ENCODE peak calls at places on chromosomes 12 and 14, in ten cellular contexts. One of them, this sample, is unnamed.

GRCh38 chr14:92687681-92688433 is 60.6 kb downstream of the LGMN start:
- DNase-seq in H1: no peak
- DNase-seq in GM23338: peak; percentile 64
- DNase-seq in GM12878: no peak
- DNase-seq in transverse colon: no peak
- DNase-seq in endothelial cell of umbilical vein: peak; percentile 33
- DNase-seq in breast epithelium: no peak
- DNase-seq in HepG2: no peak
- DNase-seq in K562: no peak
- DNase-seq in stomach: peak; percentile 62
- DNase-seq in this sample: peak; percentile 80

GRCh38 chr12:89185181-89185580 is 167.1 kb downstream of the DUSP6 start:
- DNase-seq in HepG2: no peak
- DNase-seq in H1: no peak
- DNase-seq in endothelial cell of umbilical vein: no peak
- DNase-seq in stomach: no peak
- DNase-seq in GM12878: no peak
- DNase-seq in breast epithelium: no peak
- DNase-seq in transverse colon: no peak
- DNase-seq in GM23338: no peak
- DNase-seq in K562: no peak
- DNase-seq in this sample: no peak

GRCh38 chr12:6960291-6961277 is 9.4 kb downstream of the PTPN6 start:
- DNase-seq in stomach: no peak
- DNase-seq in H1: no peak
- DNase-seq in K562: no peak
- DNase-seq in GM23338: no peak
- DNase-seq in endothelial cell of umbilical vein: no peak
- DNase-seq in transverse colon: peak; percentile 58
- DNase-seq in breast epithelium: no peak
- DNase-seq in GM12878: no peak
- DNase-seq in HepG2: no peak
- DNase-seq in this sample: peak; percentile 85

GRCh38 chr12:109582636-109583035 is 9.0 kb downstream of the MVK start:
- DNase-seq in stomach: no peak
- DNase-seq in GM12878: no peak
- DNase-seq in K562: peak; percentile 31
- DNase-seq in breast epithelium: peak; percentile 39
- DNase-seq in HepG2: peak; percentile 39
- DNase-seq in transverse colon: no peak
- DNase-seq in endothelial cell of umbilical vein: no peak
- DNase-seq in H1: no peak
- DNase-seq in GM23338: peak; percentile 49
- DNase-seq in this sample: no peak

GRCh38 chr12:90945070-90945649 is 9.8 kb downstream of the CCER1 start:
- DNase-seq in H1: no peak
- DNase-seq in stomach: no peak
- DNase-seq in HepG2: peak; percentile 29
- DNase-seq in transverse colon: no peak
- DNase-seq in K562: no peak
- DNase-seq in GM12878: no peak
- DNase-seq in endothelial cell of umbilical vein: peak; percentile 24
- DNase-seq in breast epithelium: no peak
- DNase-seq in GM23338: peak; percentile 20
- DNase-seq in this sample: no peak

GRCh38 chr14:59484611-59485174 is 376 bp downstream of the JKAMP start:
- DNase-seq in K562: no peak
- DNase-seq in transverse colon: no peak
- DNase-seq in H1: no peak
- DNase-seq in GM12878: peak; percentile 16
- DNase-seq in HepG2: no peak
- DNase-seq in breast epithelium: no peak
- DNase-seq in stomach: no peak
- DNase-seq in GM23338: no peak
- DNase-seq in endothelial cell of umbilical vein: no peak
- DNase-seq in this sample: no peak

GRCh38 chr12:113861708-113862312 is 104.3 kb downstream of the RBM19 start:
- DNase-seq in stomach: no peak
- DNase-seq in breast epithelium: no peak
- DNase-seq in endothelial cell of umbilical vein: no peak
- DNase-seq in GM12878: no peak
- DNase-seq in H1: no peak
- DNase-seq in K562: no peak
- DNase-seq in GM23338: peak; percentile 67
- DNase-seq in transverse colon: no peak
- DNase-seq in HepG2: no peak
- DNase-seq in this sample: no peak

GRCh38 chr12:101695698-101696097 is 1.7 kb upstream of the CHPT1 start:
- DNase-seq in K562: no peak
- DNase-seq in stomach: no peak
- DNase-seq in GM12878: no peak
- DNase-seq in HepG2: peak; percentile 61
- DNase-seq in GM23338: no peak
- DNase-seq in breast epithelium: no peak
- DNase-seq in endothelial cell of umbilical vein: no peak
- DNase-seq in transverse colon: no peak
- DNase-seq in H1: no peak
- DNase-seq in this sample: no peak

GRCh38 chr14:52111583-52111982 is 42.7 kb upstream of the NID2 start:
- DNase-seq in stomach: no peak
- DNase-seq in transverse colon: no peak
- DNase-seq in endothelial cell of umbilical vein: no peak
- DNase-seq in breast epithelium: no peak
- DNase-seq in K562: no peak
- DNase-seq in H1: no peak
- DNase-seq in GM23338: no peak
- DNase-seq in GM12878: no peak
- DNase-seq in HepG2: no peak
- DNase-seq in this sample: no peak

GRCh38 chr14:90675399-90675798 is 140.8 kb downstream of the TTC7B start:
- DNase-seq in endothelial cell of umbilical vein: no peak
- DNase-seq in K562: no peak
- DNase-seq in HepG2: no peak
- DNase-seq in breast epithelium: no peak
- DNase-seq in transverse colon: no peak
- DNase-seq in GM12878: no peak
- DNase-seq in GM23338: no peak
- DNase-seq in H1: no peak
- DNase-seq in stomach: no peak
- DNase-seq in this sample: no peak

GRCh38 chr12:112349440-112349839 is 32.8 kb downstream of the HECTD4 start:
- DNase-seq in transverse colon: no peak
- DNase-seq in GM12878: no peak
- DNase-seq in endothelial cell of umbilical vein: peak; percentile 43
- DNase-seq in H1: no peak
- DNase-seq in breast epithelium: no peak
- DNase-seq in HepG2: no peak
- DNase-seq in GM23338: no peak
- DNase-seq in K562: no peak
- DNase-seq in stomach: no peak
- DNase-seq in this sample: no peak

GRCh38 chr14:105864651-105865265 is 338.4 kb downstream of the TMEM121 start:
- DNase-seq in H1: no peak
- DNase-seq in breast epithelium: no peak
- DNase-seq in GM12878: no peak
- DNase-seq in HepG2: no peak
- DNase-seq in endothelial cell of umbilical vein: no peak
- DNase-seq in transverse colon: no peak
- DNase-seq in stomach: peak; percentile 23
- DNase-seq in GM23338: no peak
- DNase-seq in K562: no peak
- DNase-seq in this sample: peak; percentile 54

GRCh38 chr14:57486767-57487379 is 6.8 kb downstream of the CCDC198 start:
- DNase-seq in GM12878: no peak
- DNase-seq in transverse colon: no peak
- DNase-seq in stomach: no peak
- DNase-seq in H1: no peak
- DNase-seq in HepG2: peak; percentile 41
- DNase-seq in endothelial cell of umbilical vein: peak; percentile 30
- DNase-seq in GM23338: peak; percentile 76
- DNase-seq in K562: peak; percentile 5
- DNase-seq in breast epithelium: no peak
- DNase-seq in this sample: no peak

GRCh38 chr12:51958542-51958941 is 7.0 kb downstream of the ACVR1B start:
- DNase-seq in GM23338: no peak
- DNase-seq in transverse colon: no peak
- DNase-seq in HepG2: no peak
- DNase-seq in GM12878: no peak
- DNase-seq in breast epithelium: no peak
- DNase-seq in K562: no peak
- DNase-seq in endothelial cell of umbilical vein: no peak
- DNase-seq in H1: no peak
- DNase-seq in stomach: peak; percentile 22
- DNase-seq in this sample: no peak

GRCh38 chr12:51960488-51960887 is 9.0 kb downstream of the ACVR1B start:
- DNase-seq in H1: no peak
- DNase-seq in GM12878: no peak
- DNase-seq in HepG2: no peak
- DNase-seq in transverse colon: no peak
- DNase-seq in breast epithelium: no peak
- DNase-seq in stomach: no peak
- DNase-seq in GM23338: no peak
- DNase-seq in K562: no peak
- DNase-seq in endothelial cell of umbilical vein: no peak
- DNase-seq in this sample: no peak

GRCh38 chr12:51959921-51960320 is 8.4 kb downstream of the ACVR1B start:
- DNase-seq in breast epithelium: no peak
- DNase-seq in GM23338: no peak
- DNase-seq in endothelial cell of umbilical vein: no peak
- DNase-seq in H1: no peak
- DNase-seq in GM12878: no peak
- DNase-seq in K562: no peak
- DNase-seq in transverse colon: no peak
- DNase-seq in stomach: no peak
- DNase-seq in HepG2: no peak
- DNase-seq in this sample: no peak

GRCh38 chr12:51960890-51961289 is 9.4 kb downstream of the ACVR1B start:
- DNase-seq in HepG2: no peak
- DNase-seq in stomach: no peak
- DNase-seq in H1: no peak
- DNase-seq in GM23338: no peak
- DNase-seq in transverse colon: no peak
- DNase-seq in GM12878: no peak
- DNase-seq in endothelial cell of umbilical vein: no peak
- DNase-seq in K562: no peak
- DNase-seq in breast epithelium: no peak
- DNase-seq in this sample: no peak

GRCh38 chr12:51959211-51959610 is 7.7 kb downstream of the ACVR1B start:
- DNase-seq in endothelial cell of umbilical vein: no peak
- DNase-seq in transverse colon: peak; percentile 29
- DNase-seq in stomach: peak; percentile 30
- DNase-seq in K562: no peak
- DNase-seq in H1: no peak
- DNase-seq in GM23338: no peak
- DNase-seq in GM12878: no peak
- DNase-seq in HepG2: no peak
- DNase-seq in breast epithelium: no peak
- DNase-seq in this sample: no peak
- H3K4me1 ChIP-seq in endothelial cell of umbilical vein: peaks cover 40% of the 10 kb centered on the region
- H3K4me1 ChIP-seq in transverse colon: peaks cover 24% of the 10 kb centered on the region
- H3K4me1 ChIP-seq in stomach: peaks cover 68% of the 10 kb centered on the region
- H3K4me1 ChIP-seq in K562: peaks cover 11% of the 10 kb centered on the region
- H3K4me1 ChIP-seq in H1: no peaks in the 10 kb centered on the region
- H3K4me1 ChIP-seq in GM23338: no peaks in the 10 kb centered on the region
- H3K4me1 ChIP-seq in GM12878: no peaks in the 10 kb centered on the region
- H3K4me1 ChIP-seq in HepG2: peaks cover 83% of the 10 kb centered on the region
- H3K4me1 ChIP-seq in breast epithelium: peaks cover 22% of the 10 kb centered on the region
- H3K4me1 ChIP-seq in this sample: peaks cover 70% of the 10 kb centered on the region

GRCh38 chr12:68814490-68815231 is 6.7 kb downstream of the MDM2 start:
- DNase-seq in HepG2: no peak
- DNase-seq in endothelial cell of umbilical vein: no peak
- DNase-seq in stomach: no peak
- DNase-seq in GM12878: no peak
- DNase-seq in K562: no peak
- DNase-seq in GM23338: no peak
- DNase-seq in H1: no peak
- DNase-seq in transverse colon: no peak
- DNase-seq in breast epithelium: no peak
- DNase-seq in this sample: no peak
- H3K4me3 ChIP-seq in HepG2: peak overlapping the region; percentile 45
- H3K4me3 ChIP-seq in endothelial cell of umbilical vein: no peak overlapping the region
- H3K4me3 ChIP-seq in stomach: no peak overlapping the region
- H3K4me3 ChIP-seq in GM12878: peak overlapping the region; percentile 70
- H3K4me3 ChIP-seq in K562: no peak overlapping the region
- H3K4me3 ChIP-seq in GM23338: no peak overlapping the region
- H3K4me3 ChIP-seq in H1: no peak overlapping the region
- H3K4me3 ChIP-seq in transverse colon: no peak overlapping the region
- H3K4me3 ChIP-seq in breast epithelium: no peak overlapping the region
- H3K4me3 ChIP-seq in this sample: no peak overlapping the region

DNA sequence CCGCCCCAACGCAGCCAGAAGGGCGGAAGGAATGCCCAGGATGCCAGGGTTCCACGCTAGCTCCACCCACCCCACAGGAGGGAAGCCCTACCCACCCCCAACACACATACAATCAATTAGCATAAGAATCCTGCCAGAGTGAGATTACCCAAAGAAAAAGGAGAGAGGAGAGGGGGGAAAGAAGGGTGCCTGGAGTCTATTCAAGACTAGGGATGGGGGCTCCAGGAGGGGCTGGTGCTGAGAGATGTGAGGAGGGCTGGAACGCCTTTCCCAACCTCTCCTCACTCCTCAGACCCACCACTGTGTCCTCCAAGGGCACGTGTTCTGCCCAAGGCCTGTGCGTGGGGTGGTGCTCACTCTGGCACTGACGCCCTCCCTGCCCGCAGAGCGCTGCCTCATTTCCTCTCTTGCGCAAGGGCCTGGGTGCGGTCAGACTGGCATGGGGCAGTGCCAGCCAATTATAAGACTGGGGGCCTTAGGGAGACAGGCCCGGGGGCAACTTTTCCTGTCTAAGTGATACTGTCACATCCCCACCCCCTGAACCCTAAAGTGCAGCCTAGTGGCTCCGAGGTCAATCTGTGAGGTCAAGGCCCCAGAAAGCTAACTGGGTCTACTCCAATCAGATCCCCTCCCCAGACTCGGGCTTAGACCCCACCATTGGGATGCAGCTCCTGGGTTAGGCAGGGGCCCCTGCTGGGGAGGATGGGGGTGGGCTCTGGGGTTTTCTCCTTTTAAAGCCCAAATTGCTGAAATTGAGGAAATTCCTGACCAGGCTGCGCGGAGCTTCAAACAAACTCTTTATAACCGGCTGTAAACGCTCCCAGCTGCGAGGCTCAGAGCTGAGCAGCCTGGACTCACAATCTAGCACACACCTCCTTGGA is 10.2 kb upstream of the ITGB7 start:
- DNase-seq in K562: no peak
- DNase-seq in transverse colon: peak; percentile 83
- DNase-seq in stomach: peak; percentile 62
- DNase-seq in breast epithelium: peak; percentile 48
- DNase-seq in GM23338: peak; percentile 96
- DNase-seq in H1: no peak
- DNase-seq in HepG2: no peak
- DNase-seq in GM12878: no peak
- DNase-seq in endothelial cell of umbilical vein: no peak
- DNase-seq in this sample: peak; percentile 87
- TF ChIP-seq POLR2AphosphoS5 in K562: no peak
- TF ChIP-seq POLR2AphosphoS5 in transverse colon: no peak
- TF ChIP-seq POLR2AphosphoS5 in stomach: peak; percentile 19
- TF ChIP-seq POLR2AphosphoS5 in breast epithelium: peak; percentile 51
- TF ChIP-seq POLR2AphosphoS5 in GM23338: peak; percentile 55
- TF ChIP-seq POLR2AphosphoS5 in H1: peak; percentile 47
- TF ChIP-seq POLR2AphosphoS5 in HepG2: no peak
- TF ChIP-seq POLR2AphosphoS5 in GM12878: no peak
- TF ChIP-seq POLR2AphosphoS5 in endothelial cell of umbilical vein: peak; percentile 27
- TF ChIP-seq POLR2AphosphoS5 in this sample: peak; percentile 75

GRCh38 chr14:36295642-36296627 is 24.5 kb downstream of the MBIP start:
- DNase-seq in GM12878: no peak
- DNase-seq in K562: no peak
- DNase-seq in GM23338: peak; percentile 67
- DNase-seq in H1: no peak
- DNase-seq in transverse colon: no peak
- DNase-seq in HepG2: no peak
- DNase-seq in breast epithelium: no peak
- DNase-seq in stomach: no peak
- DNase-seq in endothelial cell of umbilical vein: no peak
- DNase-seq in this sample: no peak
- H3K4me1 ChIP-seq in GM12878: no peaks in the 10 kb centered on the region
- H3K4me1 ChIP-seq in K562: no peaks in the 10 kb centered on the region
- H3K4me1 ChIP-seq in GM23338: peaks cover 14% of the 10 kb centered on the region
- H3K4me1 ChIP-seq in H1: no peaks in the 10 kb centered on the region
- H3K4me1 ChIP-seq in transverse colon: no peaks in the 10 kb centered on the region
- H3K4me1 ChIP-seq in HepG2: peaks cover 9% of the 10 kb centered on the region
- H3K4me1 ChIP-seq in breast epithelium: no peaks in the 10 kb centered on the region
- H3K4me1 ChIP-seq in stomach: no peaks in the 10 kb centered on the region
- H3K4me1 ChIP-seq in endothelial cell of umbilical vein: peaks cover 9% of the 10 kb centered on the region
- H3K4me1 ChIP-seq in this sample: no peaks in the 10 kb centered on the region